ENCODE peak calls at places on chromosomes 7 and 10, in five cellular contexts. D, J, Y, N and Z are unnamed samples.

GRCh38 chr10:94287331-94287730 is 75.4 kb downstream of the NOC3L start:
- DNase-seq in J (no peak), D (no peak), N (no peak), Y (no peak), Z (no peak)

GRCh38 chr7:30717181-30717580 is 34.8 kb upstream of the INMT start:
- DNase-seq in Y (no peak), J (no peak), D (no peak), N (no peak), Z (no peak)

GRCh38 chr10:35356725-35357092 is 20.4 kb downstream of the CCNY start:
- DNase-seq in N (no peak), D (no peak), J (no peak), Y (no peak), Z (no peak)

GRCh38 chr7:108236681-108237415 is 106.7 kb upstream of the LAMB4 start:
- DNase-seq in Y (no peak), D (no peak), N (no peak), J (no peak), Z (no peak)

GRCh38 chr7:132386249-132386681 is 190.0 kb downstream of the PLXNA4 start:
- DNase-seq in J (no peak), N (peak; percentile 78), D (no peak), Y (peak; percentile 77), Z (no peak)

GRCh38 chr10:118362103-118362502 is 20.0 kb upstream of the FAM204A start:
- DNase-seq in J (no peak), Y (no peak), N (no peak), D (no peak), Z (no peak)

GRCh38 chr7:100719523-100720319 is 547 bp upstream of the EPO start:
- DNase-seq in D (peak; percentile 51), J (no peak), Y (peak; percentile 44), N (no peak), Z (no peak)

GRCh38 chr7:52005613-52006012 is 689.0 kb upstream of the COBL start:
- DNase-seq in N (no peak), J (no peak), D (no peak), Y (no peak), Z (no peak)

GRCh38 chr7:40811666-40812065 is 676.9 kb downstream of the SUGCT start:
- DNase-seq in D (no peak), J (no peak), N (no peak), Y (no peak), Z (no peak)

GRCh38 chr10:47207280-47207613 is 92.8 kb upstream of the GDF10 start:
- DNase-seq in Y (no peak), D (no peak), J (no peak), N (no peak), Z (no peak)

GRCh38 chr7:156129589-156129988 is 317.3 kb upstream of the SHH start:
- DNase-seq in D (no peak), J (no peak), N (no peak), Y (no peak), Z (no peak)

GRCh38 chr10:125227546-125227945 is 67.2 kb upstream of the CTBP2 start:
- DNase-seq in D (no peak), J (no peak), Y (no peak), N (no peak), Z (no peak)

GRCh38 chr10:78891741-78892140 is 177.0 kb upstream of the ZMIZ1 start:
- DNase-seq in N (no peak), D (no peak), Y (no peak), J (no peak), Z (no peak)

GRCh38 chr10:117130346-117130745 is 7.7 kb downstream of the VAX1 start:
- DNase-seq in D (no peak), J (no peak), Y (no peak), N (no peak), Z (no peak)

GRCh38 chr7:141652691-141653090 is 49.3 kb downstream of the DENND11 start:
- DNase-seq in D (no peak), N (no peak), J (no peak), Y (no peak), Z (no peak)
- TF ChIP-seq CTCF in D (no peak), N (no peak), J (no peak), Y (no peak), Z (no peak)

DNA sequence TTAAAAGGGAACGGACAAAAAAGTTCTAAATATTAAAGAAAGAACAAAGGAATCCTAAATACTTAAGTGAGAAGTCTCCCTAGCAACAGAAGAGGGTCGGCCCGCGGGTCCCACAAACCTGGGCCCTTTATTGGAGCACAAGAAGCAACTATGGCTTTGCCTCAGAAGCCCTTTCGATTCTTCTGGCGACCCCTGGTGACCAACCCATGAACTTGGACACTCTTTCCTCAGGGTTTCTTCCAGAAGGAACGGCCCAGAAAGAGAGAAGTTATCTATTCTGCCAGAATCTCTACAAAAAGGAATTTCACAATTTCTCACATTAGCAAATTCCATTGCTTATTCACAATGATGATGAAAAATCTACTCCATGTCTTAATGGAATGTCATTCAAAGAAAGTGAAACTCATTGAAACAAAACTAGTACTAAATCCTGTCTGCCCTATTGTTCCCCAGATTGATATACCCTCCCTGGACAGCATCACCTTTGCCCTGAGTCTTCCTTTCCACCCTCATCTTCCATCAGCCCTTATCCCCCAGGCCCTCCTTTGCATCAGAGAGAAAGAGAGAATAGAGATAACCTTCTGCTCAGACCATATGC is 43.7 kb downstream of the CPVL start:
- DNase-seq in D (peak; percentile 47), Y (peak; percentile 61), N (peak; percentile 72), J (peak; percentile 20), Z (peak; percentile 29)
- TF ChIP-seq CTCF in D (peak; percentile 58), Y (peak; percentile 76), N (peak; percentile 70), J (peak; percentile 70), Z (peak; percentile 80)

GRCh38 chr7:131066635-131067034 is 261.0 kb upstream of the MKLN1 start:
- DNase-seq in Y (peak; percentile 17), D (peak; percentile 65), N (no peak), J (no peak), Z (no peak)

GRCh38 chr7:131072505-131073091 is 255.1 kb upstream of the MKLN1 start:
- DNase-seq in N (no peak), Y (peak; percentile 38), D (peak; percentile 34), J (no peak), Z (no peak)

GRCh38 chr7:131071786-131072504 is 255.7 kb upstream of the MKLN1 start:
- DNase-seq in J (peak; percentile 11), N (peak; percentile 43), Y (peak; percentile 88), D (peak; percentile 38), Z (peak; percentile 62)

GRCh38 chr7:131067220-131067619 is 260.5 kb upstream of the MKLN1 start:
- DNase-seq in Y (no peak), D (no peak), N (no peak), J (peak; percentile 18), Z (no peak)

DNA sequence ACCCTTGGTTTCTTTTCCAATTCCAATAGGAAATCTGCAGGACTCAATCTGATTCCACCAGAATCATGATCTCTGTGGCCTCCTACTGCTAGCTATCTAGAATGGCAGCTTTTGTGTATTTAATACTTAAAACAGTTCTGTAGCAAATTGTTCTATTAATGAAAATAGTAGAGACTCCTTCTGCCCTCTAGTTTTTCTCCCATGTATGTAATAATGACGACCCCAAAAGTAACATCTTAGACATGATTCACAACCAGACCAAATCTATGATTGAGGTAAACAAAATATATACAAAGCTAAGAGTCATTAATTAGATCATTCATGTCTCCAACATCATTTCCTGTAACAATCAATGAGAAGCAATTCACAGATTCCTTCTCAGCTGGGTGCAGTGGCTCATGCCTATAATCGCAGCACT is 259.1 kb upstream of the MKLN1 start:
- DNase-seq in Y (peak; percentile 43), N (no peak), D (peak; percentile 65), J (no peak), Z (no peak)
- TF ChIP-seq CTCF in Y (peak; percentile 39), N (peak; percentile 16), D (peak; percentile 64), J (peak; percentile 45), Z (peak; percentile 52)

GRCh38 chr10:24552346-24553016 is 171.2 kb downstream of the ARHGAP21 start:
- DNase-seq in Y (no peak), N (no peak), D (no peak), J (peak; percentile 61), Z (no peak)
- TF ChIP-seq CTCF in Y (peak; percentile 43), N (peak; percentile 13), D (no peak), J (peak; percentile 60), Z (no peak)

GRCh38 chr10:22573820-22574569 is 140.4 kb downstream of the PIP4K2A start:
- DNase-seq in Y (peak; percentile 23), J (peak; percentile 30), D (peak; percentile 41), N (no peak), Z (no peak)
- TF ChIP-seq CTCF in Y (peak; percentile 50), J (peak; percentile 83), D (peak; percentile 53), N (peak; percentile 36), Z (peak; percentile 51)

DNA sequence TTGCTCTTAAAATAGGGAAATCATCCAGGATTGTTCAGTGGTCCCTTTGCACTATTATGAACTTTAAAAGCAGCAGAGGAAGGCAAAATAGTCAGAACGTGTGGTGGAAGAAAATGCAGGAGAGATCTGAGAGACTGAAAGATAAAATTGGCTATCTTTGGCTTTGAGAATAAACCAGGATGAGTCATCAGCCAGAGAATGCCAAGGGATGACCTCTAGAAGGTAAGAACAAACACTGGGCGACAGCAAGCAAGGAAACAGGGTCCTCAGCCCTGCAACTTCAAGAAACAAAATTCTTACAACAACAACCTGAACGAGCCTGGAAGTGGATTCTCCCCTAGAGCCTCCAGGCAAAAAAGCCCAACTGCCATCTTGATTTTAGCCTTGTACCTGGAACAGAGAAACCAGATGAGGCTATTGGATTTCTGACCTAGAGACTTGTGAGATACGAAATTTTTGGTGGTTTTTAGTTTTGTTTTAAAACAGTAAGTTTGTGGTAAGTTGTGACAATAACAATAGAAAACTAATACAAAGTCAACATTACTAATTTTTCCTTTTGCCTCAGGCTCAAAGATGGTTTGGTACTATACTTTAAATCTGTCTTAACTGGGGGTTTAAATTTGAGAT is 130.2 kb upstream of the CNTNAP2 start:
- DNase-seq in D (no peak), N (no peak), J (no peak), Y (no peak), Z (no peak)
- TF ChIP-seq CTCF in D (no peak), N (no peak), J (no peak), Y (no peak), Z (no peak)

GRCh38 chr10:86682675-86683074 is 14.4 kb downstream of the LDB3 start:
- DNase-seq in N (peak; percentile 70), J (no peak), Y (no peak), D (no peak), Z (no peak)

GRCh38 chr10:86681722-86682386 is 13.5 kb downstream of the LDB3 start:
- DNase-seq in Y (no peak), J (no peak), D (no peak), N (no peak), Z (no peak)

GRCh38 chr10:86685893-86686632 is 17.8 kb downstream of the LDB3 start:
- DNase-seq in J (no peak), Y (no peak), D (no peak), N (no peak), Z (no peak)

GRCh38 chr10:86685416-86685815 is 17.1 kb downstream of the LDB3 start:
- DNase-seq in N (no peak), D (no peak), J (no peak), Y (no peak), Z (no peak)

GRCh38 chr10:86684305-86684704 is 16.0 kb downstream of the LDB3 start:
- DNase-seq in J (no peak), D (peak; percentile 35), N (peak; percentile 81), Y (no peak), Z (no peak)
- TF ChIP-seq CTCF in J (peak; percentile 38), D (peak; percentile 79), N (peak; percentile 64), Y (peak; percentile 39), Z (peak; percentile 39)

DNA sequence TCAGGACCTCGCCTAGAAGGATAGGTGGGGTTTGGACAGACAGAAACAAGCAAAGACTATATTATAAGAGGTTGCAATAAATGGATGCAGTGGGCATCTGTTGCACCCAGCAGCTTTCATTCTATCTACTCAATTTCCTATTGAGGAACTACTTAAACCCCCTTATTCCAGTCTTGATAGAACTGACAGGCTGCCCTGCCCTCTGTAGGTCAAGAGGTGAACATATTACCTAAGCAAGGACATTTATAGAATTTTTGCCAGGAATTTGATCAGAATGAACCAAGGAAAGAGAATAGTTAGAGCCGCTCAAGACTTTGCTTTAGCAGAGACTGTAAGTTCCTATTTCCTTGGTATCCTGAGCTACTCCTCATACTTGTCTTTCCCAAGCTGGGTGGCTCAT is 9.5 kb downstream of the VTI1A start:
- DNase-seq in J (peak; percentile 13), Y (no peak), D (no peak), N (no peak), Z (no peak)
- TF ChIP-seq CTCF in J (peak; percentile 64), Y (no peak), D (no peak), N (no peak), Z (no peak)